ENCODE peak calls at places on chromosome 22, in five cellular contexts. H is body of pancreas, I is mesendoderm, S is neuronal stem cell, T is endothelial cell of umbilical vein. O is an unnamed sample.

GRCh38 chr22:35538801-35539321 is 1.8 kb upstream of the RASD2 start:
- DNase-seq in H (no peak), I (peak; percentile 66), S (no peak), T (no peak), O (peak; percentile 34)

GRCh38 chr22:36886016-36886415 is 25.2 kb downstream of the NCF4 start:
- DNase-seq in H (no peak), I (no peak), S (no peak), T (no peak), O (no peak)

GRCh38 chr22:48754611-48755331 is 1072.9 kb downstream of the BRD1 start:
- DNase-seq in H (no peak), I (no peak), S (no peak), T (no peak), O (no peak)

GRCh38 chr22:48781391-48781790 is 1046.3 kb downstream of the BRD1 start:
- DNase-seq in H (no peak), I (no peak), S (no peak), T (no peak), O (no peak)

GRCh38 chr22:17159504-17159951 is 451 bp upstream of the HDHD5 start:
- DNase-seq in H (peak; percentile 39), I (no peak), S (no peak), T (no peak), O (peak; percentile 11)

GRCh38 chr22:23240639-23241389 is 60.5 kb downstream of the BCR start:
- DNase-seq in H (no peak), I (peak; percentile 84), S (no peak), T (peak; percentile 93), O (no peak)

GRCh38 chr22:36811094-36811797 is 5.6 kb downstream of the PVALB start:
- DNase-seq in H (no peak), I (no peak), S (no peak), T (no peak), O (no peak)

GRCh38 chr22:49992921-49993648 is 19.5 kb downstream of the IL17REL start:
- DNase-seq in H (peak; percentile 76), I (peak; percentile 58), S (no peak), T (peak; percentile 43), O (peak; percentile 48)

GRCh38 chr22:43470218-43470617 is 58.4 kb downstream of the MPPED1 start:
- DNase-seq in H (no peak), I (no peak), S (no peak), T (no peak), O (no peak)

GRCh38 chr22:44940121-44940520 is 69.7 kb downstream of the PHF21B start:
- DNase-seq in H (no peak), I (peak; percentile 22), S (no peak), T (no peak), O (no peak)

GRCh38 chr22:50184541-50185383 is 951 bp upstream of the TRABD start:
- DNase-seq in H (no peak), I (no peak), S (no peak), T (no peak), O (no peak)

GRCh38 chr22:43326342-43326825 is 16.8 kb downstream of the SCUBE1 start:
- DNase-seq in H (no peak), I (no peak), S (peak; percentile 94), T (peak; percentile 41), O (peak; percentile 30)

GRCh38 chr22:27782065-27782464 is 19.5 kb downstream of the MN1 start:
- DNase-seq in H (no peak), I (no peak), S (no peak), T (no peak), O (no peak)

GRCh38 chr22:48299124-48299523 is 1528.5 kb downstream of the BRD1 start:
- DNase-seq in H (no peak), I (no peak), S (no peak), T (no peak), O (no peak)

GRCh38 chr22:44804327-44804726 is 52.0 kb downstream of the ARHGAP8 start:
- DNase-seq in H (no peak), I (no peak), S (no peak), T (no peak), O (no peak)

GRCh38 chr22:49838771-49839717 is 11.4 kb upstream of the BRD1 start:
- DNase-seq in H (no peak), I (peak; percentile 72), S (no peak), T (no peak), O (no peak)

GRCh38 chr22:35522571-35523149 is 18.0 kb upstream of the RASD2 start:
- DNase-seq in H (no peak), I (no peak), S (no peak), T (no peak), O (no peak)

GRCh38 chr22:43996981-43997265 is 27.2 kb upstream of the PARVB start:
- DNase-seq in H (no peak), I (peak; percentile 44), S (no peak), T (no peak), O (no peak)

GRCh38 chr22:37228106-37229011 is 15.7 kb downstream of the RAC2 start:
- DNase-seq in H (peak; percentile 63), I (no peak), S (no peak), T (no peak), O (no peak)

GRCh38 chr22:22380098-22381030 is 128.2 kb downstream of the ZNF280B start:
- DNase-seq in H (no peak), I (peak; percentile 29), S (no peak), T (no peak), O (peak; percentile 93)

GRCh38 chr22:37467556-37467955 is 18.6 kb downstream of the MFNG start:
- DNase-seq in H (no peak), I (no peak), S (no peak), T (no peak), O (no peak)

GRCh38 chr22:17785185-17786184 is 11.2 kb upstream of the BID start:
- DNase-seq in H (peak; percentile 76), I (peak; percentile 89), S (no peak), T (peak; percentile 11), O (peak; percentile 44)

GRCh38 chr22:25083414-25084166 is 116.1 kb upstream of the CRYBB3 start:
- DNase-seq in H (peak; percentile 38), I (no peak), S (no peak), T (no peak), O (peak; percentile 97)

GRCh38 chr22:32466496-32466895 is 2.2 kb upstream of the BPIFC start:
- DNase-seq in H (no peak), I (no peak), S (no peak), T (no peak), O (no peak)

GRCh38 chr22:42294034-42294985 is 23.9 kb upstream of the TCF20 start:
- DNase-seq in H (peak; percentile 55), I (peak; percentile 89), S (peak; percentile 72), T (peak; percentile 34), O (peak; percentile 62)

GRCh38 chr22:28867191-28867590 is 16.2 kb upstream of the ZNRF3 start:
- DNase-seq in H (no peak), I (no peak), S (no peak), T (no peak), O (no peak)

GRCh38 chr22:28112548-28113043 is 193.5 kb upstream of the PITPNB start:
- DNase-seq in H (peak; percentile 48), I (peak; percentile 89), S (peak; percentile 58), T (peak; percentile 31), O (peak; percentile 10)

GRCh38 chr22:43230983-43231723 is 44.2 kb upstream of the TTLL12 start:
- DNase-seq in H (peak; percentile 48), I (peak; percentile 84), S (peak; percentile 70), T (peak; percentile 50), O (peak; percentile 69)

GRCh38 chr22:24060375-24060788 is 49.3 kb downstream of the CABIN1 start:
- DNase-seq in H (peak; percentile 38), I (no peak), S (no peak), T (peak; percentile 97), O (no peak)

GRCh38 chr22:43378011-43378704 is 33.7 kb upstream of the MPPED1 start:
- DNase-seq in H (peak; percentile 79), I (peak; percentile 24), S (no peak), T (no peak), O (peak; percentile 62)

GRCh38 chr22:42177891-42178336 is 47.3 kb upstream of the CYP2D6 start:
- DNase-seq in H (peak; percentile 35), I (peak; percentile 28), S (no peak), T (no peak), O (no peak)

GRCh38 chr22:19621372-19622060 is 92.8 kb upstream of the SEPTIN5 start:
- DNase-seq in H (no peak), I (peak; percentile 69), S (no peak), T (peak; percentile 53), O (no peak)
- H3K4me1 ChIP-seq in H (no peaks in the 10 kb centered on the region), I (no peaks in the 10 kb centered on the region), S (peaks cover 12% of the 10 kb centered on the region), T (peaks cover 20% of the 10 kb centered on the region), O (no peaks in the 10 kb centered on the region)

DNA sequence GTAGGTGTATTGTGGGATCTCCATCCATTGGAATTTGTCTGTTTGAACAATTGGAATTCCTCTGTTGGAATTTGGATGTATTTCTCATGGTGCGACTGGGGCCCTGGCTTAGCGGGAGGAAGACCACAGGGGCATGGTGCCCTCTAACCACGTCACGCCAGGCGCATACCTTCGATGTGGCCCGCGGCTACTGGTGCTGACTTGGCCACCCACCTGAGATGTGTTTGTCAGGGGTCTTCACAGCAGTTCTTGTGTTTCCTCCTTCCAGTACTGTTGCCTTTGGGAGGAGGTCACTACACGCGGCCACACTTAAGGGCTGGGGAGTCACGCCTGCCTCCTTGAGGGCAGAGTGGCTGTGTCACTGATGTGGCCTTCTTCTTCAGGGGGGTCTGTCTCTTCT is 36.6 kb upstream of the GRAMD4 start:
- DNase-seq in H (no peak), I (no peak), S (no peak), T (no peak), O (no peak)
- H3K27ac ChIP-seq in H (no peak overlapping the region), I (no peak overlapping the region), S (no peak overlapping the region), T (no peak overlapping the region), O (no peak overlapping the region)

GRCh38 chr22:40007826-40008710 is 13.3 kb downstream of the FAM83F start:
- DNase-seq in H (peak; percentile 42), I (no peak), S (no peak), T (no peak), O (no peak)

GRCh38 chr22:40010752-40011145 is 16.0 kb downstream of the FAM83F start:
- DNase-seq in H (no peak), I (no peak), S (no peak), T (no peak), O (no peak)

GRCh38 chr22:40008726-40009125 is 14.0 kb downstream of the FAM83F start:
- DNase-seq in H (no peak), I (peak; percentile 54), S (no peak), T (no peak), O (peak; percentile 77)

GRCh38 chr22:40009953-40010751 is 15.4 kb downstream of the FAM83F start:
- DNase-seq in H (no peak), I (no peak), S (no peak), T (no peak), O (peak; percentile 30)

GRCh38 chr22:40009231-40009769 is 14.5 kb downstream of the FAM83F start:
- DNase-seq in H (no peak), I (peak; percentile 92), S (peak; percentile 83), T (no peak), O (peak; percentile 57)
- H3K4me1 ChIP-seq in H (peaks cover 33% of the 10 kb centered on the region), I (peaks cover 15% of the 10 kb centered on the region), S (peaks cover 27% of the 10 kb centered on the region), T (no peaks in the 10 kb centered on the region), O (peaks cover 29% of the 10 kb centered on the region)

GRCh38 chr22:31211504-31211861 is 615 bp upstream of the LIMK2 start:
- DNase-seq in H (no peak), I (no peak), S (no peak), T (no peak), O (no peak)

GRCh38 chr22:31215018-31215535 is 3.0 kb downstream of the LIMK2 start:
- DNase-seq in H (no peak), I (no peak), S (no peak), T (no peak), O (no peak)

GRCh38 chr22:31211862-31212730 is at the start of gene LIMK2:
- DNase-seq in H (peak; percentile 96), I (peak; percentile 94), S (peak; percentile 85), T (peak; percentile 88), O (peak; percentile 91)

GRCh38 chr22:31210830-31211503 is 1.1 kb upstream of the LIMK2 start:
- DNase-seq in H (no peak), I (no peak), S (no peak), T (peak; percentile 68), O (peak; percentile 84)

GRCh38 chr22:31212783-31213626 is 907 bp downstream of the LIMK2 start:
- DNase-seq in H (no peak), I (no peak), S (no peak), T (peak; percentile 43), O (no peak)
- H3K27ac ChIP-seq in H (peak overlapping the region; percentile 83), I (no peak overlapping the region), S (no peak overlapping the region), T (peak overlapping the region; percentile 93), O (peak overlapping the region; percentile 91)